ENCODE peak calls at places on chromosomes 13 and 19, in five cellular contexts. W, O, G, L and U are unnamed samples.

GRCh38 chr13:44402902-44403719 is 29.5 kb downstream of the SERP2 start:
- DNase-seq in L (no peak), O (no peak), G (no peak), W (no peak), U (no peak)

GRCh38 chr19:51803529-51803928 is 8.6 kb downstream of the FPR3 start:
- DNase-seq in O (no peak), W (no peak), G (no peak), L (no peak), U (no peak)

GRCh38 chr13:26694609-26695359 is 65.8 kb downstream of the GPR12 start:
- DNase-seq in L (no peak), G (no peak), O (no peak), W (no peak), U (no peak)

GRCh38 chr13:100347941-100348340 is 240.6 kb downstream of the GGACT start:
- DNase-seq in G (no peak), L (no peak), O (no peak), W (no peak), U (no peak)

GRCh38 chr19:50607874-50608785 is 31.6 kb downstream of the SYT3 start:
- DNase-seq in O (no peak), G (peak; percentile 45), W (peak; percentile 56), L (peak; percentile 6), U (no peak)

GRCh38 chr13:68816715-68817114 is 1290.9 kb upstream of the ATXN8OS start:
- DNase-seq in L (no peak), G (no peak), O (no peak), W (no peak), U (no peak)

GRCh38 chr13:70424428-70424827 is 316.2 kb upstream of the KLHL1 start:
- DNase-seq in L (no peak), G (no peak), W (no peak), O (no peak), U (no peak)

GRCh38 chr13:79349011-79349410 is 57.0 kb downstream of the RBM26 start:
- DNase-seq in W (no peak), L (no peak), O (peak; percentile 11), G (no peak), U (no peak)

GRCh38 chr19:1567116-1567847 is 843 bp downstream of the MEX3D start:
- DNase-seq in L (no peak), O (peak; percentile 41), G (no peak), W (no peak), U (no peak)

GRCh38 chr19:16078759-16079707 is 2.7 kb downstream of the TPM4 start:
- DNase-seq in L (peak; percentile 89), O (peak; percentile 95), G (peak; percentile 98), W (peak; percentile 92), U (peak; percentile 96)

GRCh38 chr13:40503966-40504591 is 162.4 kb downstream of the FOXO1 start:
- DNase-seq in G (no peak), L (peak; percentile 81), W (no peak), O (peak; percentile 15), U (peak; percentile 64)

GRCh38 chr19:12230751-12231733 is 63.6 kb downstream of the ZNF44 start:
- DNase-seq in G (no peak), O (no peak), L (no peak), W (no peak), U (no peak)

GRCh38 chr19:53182202-53182601 is 11.0 kb downstream of the ZNF665 start:
- DNase-seq in G (no peak), W (no peak), L (no peak), O (no peak), U (peak; percentile 31)

GRCh38 chr13:25732146-25732865 is 319.5 kb downstream of the SHISA2 start:
- DNase-seq in L (peak; percentile 33), W (no peak), G (no peak), O (peak; percentile 17), U (no peak)

GRCh38 chr13:102679449-102680132 is 15.3 kb downstream of the METTL21C start:
- DNase-seq in O (no peak), L (no peak), G (no peak), W (no peak), U (no peak)

GRCh38 chr19:8722032-8722431 is 598 bp downstream of the OR2Z1 start:
- DNase-seq in W (no peak), G (no peak), O (no peak), L (no peak), U (no peak)

GRCh38 chr19:8724276-8724675 is 2.8 kb downstream of the OR2Z1 start:
- DNase-seq in W (no peak), O (no peak), G (no peak), L (no peak), U (no peak)

GRCh38 chr19:8721334-8721733 is at the start of gene OR2Z1:
- DNase-seq in O (no peak), W (no peak), L (no peak), G (no peak), U (no peak)
- H3K4me3 ChIP-seq in O (no peak within 1 kb of the TSS), W (no peak within 1 kb of the TSS), L (no peak within 1 kb of the TSS), G (no peak within 1 kb of the TSS), U (no peak within 1 kb of the TSS)

GRCh38 chr19:46821512-46822359 is 28.9 kb downstream of the AP2S1 start:
- DNase-seq in W (peak; percentile 43), L (no peak), O (no peak), G (no peak), U (no peak)

GRCh38 chr19:46823049-46823448 is 27.6 kb downstream of the AP2S1 start:
- DNase-seq in O (no peak), G (no peak), L (no peak), W (no peak), U (no peak)

GRCh38 chr19:46828484-46828883 is 22.2 kb downstream of the AP2S1 start:
- DNase-seq in O (peak; percentile 84), W (no peak), L (peak; percentile 24), G (no peak), U (no peak)

GRCh38 chr19:46825731-46826055 is 25.0 kb downstream of the AP2S1 start:
- DNase-seq in O (no peak), W (no peak), G (no peak), L (no peak), U (no peak)

DNA sequence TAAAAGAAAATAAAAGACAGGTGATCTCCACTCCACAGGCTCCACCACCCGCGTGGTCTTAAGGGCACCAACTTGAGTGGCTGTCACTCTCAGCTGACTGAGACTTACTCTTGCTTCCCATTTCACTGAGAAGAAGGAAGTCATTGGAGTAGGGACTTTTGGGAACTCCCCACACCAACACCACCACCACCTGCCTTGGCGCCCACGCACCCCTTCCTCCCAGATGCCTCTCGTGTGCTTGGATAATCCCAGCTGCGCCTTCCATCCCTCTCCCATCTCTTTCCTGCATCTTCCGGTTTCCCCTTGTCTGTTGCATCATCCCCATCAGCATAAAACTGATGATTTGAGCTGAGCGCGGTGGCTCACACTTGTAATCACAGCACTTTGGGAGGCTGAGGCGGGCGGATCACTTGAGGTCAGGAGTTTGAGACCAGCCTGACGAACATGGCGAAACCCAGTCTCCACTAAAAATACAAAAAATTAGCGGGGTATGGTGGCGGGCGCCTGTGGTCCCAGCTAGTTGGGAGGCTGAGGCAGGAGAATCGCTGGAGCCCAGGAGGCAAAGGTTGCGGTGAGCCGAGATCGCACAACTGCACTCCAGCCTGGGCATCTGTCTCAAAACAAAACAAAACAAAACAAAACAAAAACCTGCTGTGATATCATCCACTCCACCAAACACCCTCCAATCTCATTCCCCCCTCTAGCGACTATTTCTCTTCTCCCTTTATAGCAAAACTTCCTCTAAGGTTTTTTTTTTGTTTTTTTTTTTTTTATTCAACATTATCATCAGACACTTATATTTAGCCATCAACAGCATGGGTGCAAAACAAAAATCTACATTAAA is 25.5 kb downstream of the AP2S1 start:
- DNase-seq in O (no peak), L (no peak), G (no peak), W (peak; percentile 46), U (no peak)
- H3K4me3 ChIP-seq in O (no peak overlapping the region), L (no peak overlapping the region), G (no peak overlapping the region), W (no peak overlapping the region), U (no peak overlapping the region)

GRCh38 chr19:3433805-3434540 is 46.4 kb downstream of the SMIM24 start:
- DNase-seq in G (no peak), O (no peak), W (no peak), L (no peak), U (no peak)
- H3K4me3 ChIP-seq in G (no peak overlapping the region), O (no peak overlapping the region), W (peak overlapping the region; percentile 63), L (no peak overlapping the region), U (no peak overlapping the region)

DNA sequence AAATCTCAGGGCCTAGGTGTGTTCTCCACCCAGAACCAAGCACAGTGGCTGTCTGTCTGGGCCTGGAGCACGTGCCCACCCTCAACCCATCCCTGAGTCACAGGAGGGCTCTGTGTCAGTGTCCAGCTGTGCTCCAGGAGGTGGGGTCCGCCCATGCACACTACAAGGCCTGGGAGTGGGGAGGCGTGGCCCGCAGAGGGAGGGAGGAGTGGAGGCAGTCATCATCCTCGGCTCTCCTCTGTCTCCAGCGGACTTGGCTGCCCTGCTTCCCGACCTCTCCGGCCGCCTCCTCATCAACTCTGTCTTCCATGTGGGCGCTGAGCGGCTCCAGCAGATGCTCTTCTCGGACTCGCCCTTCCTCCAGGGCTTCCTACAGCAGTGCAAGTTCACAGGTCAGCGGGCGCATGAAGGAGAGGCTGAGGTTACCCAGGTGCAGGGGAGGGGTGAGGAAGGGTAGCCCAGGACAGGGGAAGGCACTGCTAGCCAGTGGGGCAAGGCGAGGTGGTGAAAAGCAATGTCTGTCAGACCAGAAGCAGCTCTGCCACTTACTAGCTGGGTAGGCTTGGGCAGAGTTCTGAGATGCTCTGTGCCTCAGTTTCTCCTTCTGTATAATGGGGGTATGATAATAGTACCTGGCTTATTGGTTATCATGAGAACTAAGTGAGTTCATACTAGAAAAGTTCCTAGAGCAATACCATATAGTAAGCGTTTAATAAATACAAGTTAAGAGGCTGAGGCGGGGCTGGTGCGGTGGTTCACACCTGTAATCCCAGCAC is 14.5 kb upstream of the SCN1B start:
- DNase-seq in G (no peak), O (peak; percentile 48), W (no peak), L (no peak), U (no peak)
- H3K4me3 ChIP-seq in G (no peak overlapping the region), O (no peak overlapping the region), W (no peak overlapping the region), L (no peak overlapping the region), U (no peak overlapping the region)

GRCh38 chr19:38736036-38736412 is 8.2 kb downstream of the CAPN12 start:
- DNase-seq in G (no peak), O (peak; percentile 44), W (no peak), L (no peak), U (no peak)
- H3K4me3 ChIP-seq in G (no peak overlapping the region), O (peak overlapping the region; percentile 53), W (peak overlapping the region; percentile 32), L (peak overlapping the region; percentile 46), U (peak overlapping the region; percentile 22)

GRCh38 chr19:6587998-6588507 is 2.9 kb downstream of the CD70 start:
- DNase-seq in L (no peak), W (no peak), O (no peak), G (no peak), U (no peak)
- H3K4me3 ChIP-seq in L (no peak overlapping the region), W (peak overlapping the region; percentile 84), O (no peak overlapping the region), G (no peak overlapping the region), U (no peak overlapping the region)